ENCODE peak calls at places on chromosome 21, in four cellular contexts. One of them, this sample, is unnamed.

GRCh38 chr21:41141031-41141457 is 26.9 kb upstream of the BACE2 start:
- DNase-seq in AG04450: no peak
- DNase-seq in Karpas-422: no peak
- DNase-seq in fibroblast of pulmonary artery: peak; percentile 5
- DNase-seq in this sample: peak; percentile 10

GRCh38 chr21:26965567-26966359 is 1.1 kb downstream of the ADAMTS5 start:
- DNase-seq in Karpas-422: no peak
- DNase-seq in AG04450: no peak
- DNase-seq in fibroblast of pulmonary artery: no peak
- DNase-seq in this sample: no peak

GRCh38 chr21:16536661-16537359 is 807.0 kb downstream of the USP25 start:
- DNase-seq in fibroblast of pulmonary artery: peak; percentile 68
- DNase-seq in AG04450: no peak
- DNase-seq in Karpas-422: no peak
- DNase-seq in this sample: no peak

GRCh38 chr21:44732956-44733355 is 21.6 kb upstream of the TSPEAR start:
- DNase-seq in Karpas-422: no peak
- DNase-seq in fibroblast of pulmonary artery: no peak
- DNase-seq in AG04450: no peak
- DNase-seq in this sample: no peak

GRCh38 chr21:35006771-35007170 is 42.3 kb downstream of the RUNX1 start:
- DNase-seq in fibroblast of pulmonary artery: no peak
- DNase-seq in Karpas-422: no peak
- DNase-seq in AG04450: no peak
- DNase-seq in this sample: no peak

GRCh38 chr21:44084496-44085241 is 22.5 kb upstream of the PWP2 start:
- DNase-seq in fibroblast of pulmonary artery: no peak
- DNase-seq in Karpas-422: no peak
- DNase-seq in AG04450: no peak
- DNase-seq in this sample: no peak

GRCh38 chr21:27581168-27581567 is 614.3 kb upstream of the ADAMTS5 start:
- DNase-seq in AG04450: no peak
- DNase-seq in fibroblast of pulmonary artery: no peak
- DNase-seq in Karpas-422: no peak
- DNase-seq in this sample: no peak

GRCh38 chr21:32330784-32331311 is 32.2 kb downstream of the MRAP start:
- DNase-seq in fibroblast of pulmonary artery: no peak
- DNase-seq in Karpas-422: no peak
- DNase-seq in AG04450: no peak
- DNase-seq in this sample: no peak

GRCh38 chr21:39863111-39863510 is 4.1 kb upstream of the PCP4 start:
- DNase-seq in Karpas-422: no peak
- DNase-seq in fibroblast of pulmonary artery: no peak
- DNase-seq in AG04450: no peak
- DNase-seq in this sample: no peak

GRCh38 chr21:35256468-35256988 is 207.4 kb upstream of the RUNX1 start:
- DNase-seq in AG04450: peak; percentile 98
- DNase-seq in fibroblast of pulmonary artery: peak; percentile 99
- DNase-seq in Karpas-422: no peak
- DNase-seq in this sample: peak; percentile 99

GRCh38 chr21:34892196-34892595 is 156.9 kb downstream of the RUNX1 start:
- DNase-seq in fibroblast of pulmonary artery: no peak
- DNase-seq in Karpas-422: no peak
- DNase-seq in AG04450: no peak
- DNase-seq in this sample: no peak

GRCh38 chr21:32403201-32403701 is 9.3 kb upstream of the EVA1C start:
- DNase-seq in fibroblast of pulmonary artery: peak; percentile 92
- DNase-seq in Karpas-422: peak; percentile 86
- DNase-seq in AG04450: peak; percentile 55
- DNase-seq in this sample: no peak

GRCh38 chr21:44477131-44477530 is 21.8 kb downstream of the LRRC3 start:
- DNase-seq in fibroblast of pulmonary artery: no peak
- DNase-seq in AG04450: no peak
- DNase-seq in Karpas-422: no peak
- DNase-seq in this sample: no peak

GRCh38 chr21:27026501-27026900 is 59.6 kb upstream of the ADAMTS5 start:
- DNase-seq in Karpas-422: no peak
- DNase-seq in fibroblast of pulmonary artery: no peak
- DNase-seq in AG04450: no peak
- DNase-seq in this sample: no peak

GRCh38 chr21:33026878-33027400 is 1.2 kb downstream of the OLIG2 start:
- DNase-seq in fibroblast of pulmonary artery: no peak
- DNase-seq in AG04450: no peak
- DNase-seq in Karpas-422: no peak
- DNase-seq in this sample: no peak

GRCh38 chr21:31235671-31236450 is 108.2 kb downstream of the TIAM1 start:
- DNase-seq in Karpas-422: peak; percentile 19
- DNase-seq in AG04450: no peak
- DNase-seq in fibroblast of pulmonary artery: peak; percentile 51
- DNase-seq in this sample: no peak

GRCh38 chr21:34365794-34366193 is 2.0 kb downstream of the KCNE2 start:
- DNase-seq in AG04450: no peak
- DNase-seq in fibroblast of pulmonary artery: no peak
- DNase-seq in Karpas-422: no peak
- DNase-seq in this sample: no peak

GRCh38 chr21:31132574-31133242 is 94.4 kb upstream of the KRTAP19-8 start:
- DNase-seq in AG04450: no peak
- DNase-seq in fibroblast of pulmonary artery: peak; percentile 28
- DNase-seq in Karpas-422: no peak
- DNase-seq in this sample: no peak

GRCh38 chr21:35084869-35085268 is 35.8 kb upstream of the RUNX1 start:
- DNase-seq in fibroblast of pulmonary artery: peak; percentile 84
- DNase-seq in Karpas-422: no peak
- DNase-seq in AG04450: peak; percentile 81
- DNase-seq in this sample: peak; percentile 77

GRCh38 chr21:43917515-43918384 is 52.7 kb downstream of the AGPAT3 start:
- DNase-seq in AG04450: no peak
- DNase-seq in fibroblast of pulmonary artery: no peak
- DNase-seq in Karpas-422: peak; percentile 58
- DNase-seq in this sample: no peak

GRCh38 chr21:15289896-15290841 is 225.4 kb upstream of the NRIP1 start:
- DNase-seq in fibroblast of pulmonary artery: no peak
- DNase-seq in Karpas-422: no peak
- DNase-seq in AG04450: no peak
- DNase-seq in this sample: no peak

GRCh38 chr21:33128538-33128937 is 58.6 kb downstream of the OLIG1 start:
- DNase-seq in Karpas-422: no peak
- DNase-seq in AG04450: no peak
- DNase-seq in fibroblast of pulmonary artery: no peak
- DNase-seq in this sample: no peak

GRCh38 chr21:39527067-39527595 is 75.4 kb downstream of the SH3BGR start:
- DNase-seq in fibroblast of pulmonary artery: no peak
- DNase-seq in AG04450: no peak
- DNase-seq in Karpas-422: no peak
- DNase-seq in this sample: no peak

GRCh38 chr21:40976198-40977114 is 129.5 kb upstream of the DSCAM start:
- DNase-seq in Karpas-422: no peak
- DNase-seq in AG04450: no peak
- DNase-seq in fibroblast of pulmonary artery: no peak
- DNase-seq in this sample: no peak

GRCh38 chr21:26795866-26796329 is 49.3 kb downstream of the ADAMTS1 start:
- DNase-seq in fibroblast of pulmonary artery: peak; percentile 99
- DNase-seq in AG04450: peak; percentile 96
- DNase-seq in Karpas-422: no peak
- DNase-seq in this sample: peak; percentile 99

GRCh38 chr21:34351786-34352241 is 12.0 kb upstream of the KCNE2 start:
- DNase-seq in Karpas-422: peak; percentile 86
- DNase-seq in AG04450: no peak
- DNase-seq in fibroblast of pulmonary artery: peak; percentile 42
- DNase-seq in this sample: no peak

GRCh38 chr21:15682977-15683376 is 46.8 kb upstream of the USP25 start:
- DNase-seq in fibroblast of pulmonary artery: peak; percentile 79
- DNase-seq in Karpas-422: no peak
- DNase-seq in AG04450: no peak
- DNase-seq in this sample: no peak

GRCh38 chr21:44870748-44871495 is 2.6 kb downstream of the PTTG1IP start:
- DNase-seq in AG04450: no peak
- DNase-seq in Karpas-422: no peak
- DNase-seq in fibroblast of pulmonary artery: no peak
- DNase-seq in this sample: no peak

GRCh38 chr21:43769325-43769958 is 6.7 kb downstream of the CSTB start:
- DNase-seq in Karpas-422: no peak
- DNase-seq in fibroblast of pulmonary artery: no peak
- DNase-seq in AG04450: no peak
- DNase-seq in this sample: no peak

GRCh38 chr21:34922487-34922886 is 126.6 kb downstream of the RUNX1 start:
- DNase-seq in AG04450: no peak
- DNase-seq in Karpas-422: no peak
- DNase-seq in fibroblast of pulmonary artery: no peak
- DNase-seq in this sample: no peak

GRCh38 chr21:33828083-33828482 is 87.5 kb downstream of the ATP5PO start:
- DNase-seq in AG04450: no peak
- DNase-seq in fibroblast of pulmonary artery: no peak
- DNase-seq in Karpas-422: no peak
- DNase-seq in this sample: no peak

GRCh38 chr21:9756677-9757076 is 764.7 kb upstream of the TPTE start:
- DNase-seq in AG04450: no peak
- DNase-seq in fibroblast of pulmonary artery: no peak
- DNase-seq in Karpas-422: no peak
- DNase-seq in this sample: no peak

GRCh38 chr21:31198575-31198974 is 145.5 kb downstream of the TIAM1 start:
- DNase-seq in AG04450: peak; percentile 24
- DNase-seq in fibroblast of pulmonary artery: peak; percentile 78
- DNase-seq in Karpas-422: peak; percentile 79
- DNase-seq in this sample: no peak

GRCh38 chr21:43893536-43894205 is 28.6 kb downstream of the AGPAT3 start:
- DNase-seq in AG04450: no peak
- DNase-seq in Karpas-422: peak; percentile 74
- DNase-seq in fibroblast of pulmonary artery: no peak
- DNase-seq in this sample: no peak

GRCh38 chr21:15839026-15839425 is 109.2 kb downstream of the USP25 start:
- DNase-seq in AG04450: no peak
- DNase-seq in Karpas-422: no peak
- DNase-seq in fibroblast of pulmonary artery: no peak
- DNase-seq in this sample: no peak

GRCh38 chr21:44548922-44549321 is 2.4 kb downstream of the KRTAP10-2 start:
- DNase-seq in Karpas-422: no peak
- DNase-seq in AG04450: no peak
- DNase-seq in fibroblast of pulmonary artery: no peak
- DNase-seq in this sample: no peak

DNA sequence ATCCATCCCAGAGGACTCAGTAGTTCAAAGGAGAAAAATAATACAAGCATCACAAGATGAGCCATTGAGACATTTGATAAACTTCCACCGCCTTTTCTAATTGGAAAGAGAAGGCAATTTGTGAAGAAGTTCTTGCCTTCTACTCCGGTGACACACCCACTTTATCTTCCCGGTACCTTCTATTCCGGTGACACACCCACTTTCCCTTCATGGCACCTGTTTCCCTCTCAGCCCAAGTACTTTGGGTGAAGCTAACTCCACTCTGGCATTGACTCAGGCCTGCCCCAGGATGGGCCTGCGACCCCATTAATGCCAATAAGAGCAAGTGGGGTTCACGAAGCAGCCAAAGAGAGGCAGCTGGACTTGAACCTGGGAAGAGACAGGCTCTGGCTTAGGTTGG is 38.2 kb downstream of the CLDN14 start:
- DNase-seq in fibroblast of pulmonary artery: no peak
- DNase-seq in AG04450: no peak
- DNase-seq in Karpas-422: no peak
- DNase-seq in this sample: no peak
- H3K4me3 ChIP-seq in fibroblast of pulmonary artery: no peak overlapping the region
- H3K4me3 ChIP-seq in AG04450: no peak overlapping the region
- H3K4me3 ChIP-seq in Karpas-422: no peak overlapping the region
- H3K4me3 ChIP-seq in this sample: no peak overlapping the region

GRCh38 chr21:46413365-46413696 is 45.4 kb upstream of the DIP2A start:
- DNase-seq in fibroblast of pulmonary artery: no peak
- DNase-seq in Karpas-422: no peak
- DNase-seq in AG04450: no peak
- DNase-seq in this sample: no peak

GRCh38 chr21:46414965-46415275 is 43.8 kb upstream of the DIP2A start:
- DNase-seq in AG04450: no peak
- DNase-seq in fibroblast of pulmonary artery: no peak
- DNase-seq in Karpas-422: no peak
- DNase-seq in this sample: no peak

GRCh38 chr21:46412521-46413364 is 45.9 kb upstream of the DIP2A start:
- DNase-seq in fibroblast of pulmonary artery: no peak
- DNase-seq in AG04450: no peak
- DNase-seq in Karpas-422: no peak
- DNase-seq in this sample: no peak

GRCh38 chr21:46418265-46418946 is 40.3 kb upstream of the DIP2A start:
- DNase-seq in fibroblast of pulmonary artery: no peak
- DNase-seq in AG04450: no peak
- DNase-seq in Karpas-422: no peak
- DNase-seq in this sample: no peak

DNA sequence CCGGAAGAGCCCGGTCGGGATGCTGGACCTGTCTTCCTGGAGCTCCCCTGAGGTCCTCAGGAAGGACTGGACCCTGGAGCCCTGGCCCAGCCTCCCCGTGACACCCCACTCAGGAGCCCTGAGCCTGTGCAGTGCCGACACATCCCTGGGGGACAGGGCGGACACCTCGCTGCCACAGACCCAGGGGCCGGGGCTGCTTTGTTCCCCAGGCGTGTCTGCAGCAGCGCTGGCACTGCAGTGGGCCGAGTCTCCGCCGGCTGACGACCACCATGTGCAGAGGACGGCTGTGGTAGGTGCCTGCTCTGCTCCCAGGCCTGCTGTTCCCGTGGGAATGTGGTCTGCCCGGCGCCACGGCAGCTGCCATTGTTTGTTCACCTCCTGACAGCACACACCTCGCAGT is 42.1 kb upstream of the DIP2A start:
- DNase-seq in fibroblast of pulmonary artery: no peak
- DNase-seq in AG04450: no peak
- DNase-seq in Karpas-422: no peak
- DNase-seq in this sample: no peak
- H3K4me3 ChIP-seq in fibroblast of pulmonary artery: no peak overlapping the region
- H3K4me3 ChIP-seq in AG04450: no peak overlapping the region
- H3K4me3 ChIP-seq in Karpas-422: no peak overlapping the region
- H3K4me3 ChIP-seq in this sample: no peak overlapping the region

GRCh38 chr21:37915941-37916794 is at the start of gene KCNJ6:
- DNase-seq in AG04450: no peak
- DNase-seq in Karpas-422: no peak
- DNase-seq in fibroblast of pulmonary artery: peak; percentile 45
- DNase-seq in this sample: no peak
- H3K4me3 ChIP-seq in AG04450: peak within 1 kb of the TSS; percentile 41
- H3K4me3 ChIP-seq in Karpas-422: no peak within 1 kb of the TSS
- H3K4me3 ChIP-seq in fibroblast of pulmonary artery: peak within 1 kb of the TSS; percentile 24
- H3K4me3 ChIP-seq in this sample: peak within 1 kb of the TSS; percentile 59

GRCh38 chr21:38495242-38495641 is 3.0 kb downstream of the ERG start:
- DNase-seq in Karpas-422: no peak
- DNase-seq in fibroblast of pulmonary artery: no peak
- DNase-seq in AG04450: no peak
- DNase-seq in this sample: no peak
- H3K4me3 ChIP-seq in Karpas-422: no peak overlapping the region
- H3K4me3 ChIP-seq in fibroblast of pulmonary artery: no peak overlapping the region
- H3K4me3 ChIP-seq in AG04450: no peak overlapping the region
- H3K4me3 ChIP-seq in this sample: no peak overlapping the region

GRCh38 chr21:45975017-45975595 is 6.5 kb upstream of the COL6A1 start:
- DNase-seq in AG04450: no peak
- DNase-seq in fibroblast of pulmonary artery: peak; percentile 50
- DNase-seq in Karpas-422: no peak
- DNase-seq in this sample: no peak
- H3K4me3 ChIP-seq in AG04450: no peak overlapping the region
- H3K4me3 ChIP-seq in fibroblast of pulmonary artery: peak overlapping the region; percentile 4
- H3K4me3 ChIP-seq in Karpas-422: no peak overlapping the region
- H3K4me3 ChIP-seq in this sample: peak overlapping the region; percentile 15

GRCh38 chr21:42495027-42495426 is 997 bp downstream of the RSPH1 start:
- DNase-seq in Karpas-422: no peak
- DNase-seq in fibroblast of pulmonary artery: no peak
- DNase-seq in AG04450: no peak
- DNase-seq in this sample: no peak
- H3K4me3 ChIP-seq in Karpas-422: no peak overlapping the region
- H3K4me3 ChIP-seq in fibroblast of pulmonary artery: no peak overlapping the region
- H3K4me3 ChIP-seq in AG04450: no peak overlapping the region
- H3K4me3 ChIP-seq in this sample: no peak overlapping the region

GRCh38 chr21:29115899-29116298 is 14.5 kb upstream of the MAP3K7CL start:
- DNase-seq in Karpas-422: peak; percentile 48
- DNase-seq in fibroblast of pulmonary artery: no peak
- DNase-seq in AG04450: no peak
- DNase-seq in this sample: no peak
- H3K4me3 ChIP-seq in Karpas-422: peak overlapping the region; percentile 22
- H3K4me3 ChIP-seq in fibroblast of pulmonary artery: no peak overlapping the region
- H3K4me3 ChIP-seq in AG04450: no peak overlapping the region
- H3K4me3 ChIP-seq in this sample: no peak overlapping the region